ENCODE peak calls at places on chromosomes 4 and X, in eight cellular contexts. One of them, this sample, is unnamed.

GRCh38 chrX:140163376-140164159 is 198.2 kb upstream of the CXorf66 start:
- DNase-seq in HS-27A: no peak
- DNase-seq in mesendoderm: no peak
- DNase-seq in activated effector memory CD4-positive, alpha-beta T cell treated with anti-CD3 and anti-CD28 coated beads, Interleukin-2, amount 50 U/mL, for 16 hours: no peak
- DNase-seq in activated T-cell treated with anti-CD3 and anti-CD28 coated beads for 24 hours: no peak
- DNase-seq in CD8-positive, alpha-beta T cell: no peak
- DNase-seq in stimulated activated CD8-positive, alpha-beta memory T cell treated with anti-CD3 and anti-CD28 coated beads, Interleukin-15, amount 100 ng/mL, for 24 hours: no peak
- DNase-seq in NCI-H748 treated with DMSO at 0.1 percent for 48 hours: no peak
- DNase-seq in this sample: no peak

GRCh38 chr4:183722738-183723560 is 63.9 kb downstream of the TRAPPC11 start:
- DNase-seq in HS-27A: no peak
- DNase-seq in mesendoderm: peak; percentile 65
- DNase-seq in activated effector memory CD4-positive, alpha-beta T cell treated with anti-CD3 and anti-CD28 coated beads, Interleukin-2, amount 50 U/mL, for 16 hours: peak; percentile 81
- DNase-seq in activated T-cell treated with anti-CD3 and anti-CD28 coated beads for 24 hours: peak; percentile 20
- DNase-seq in CD8-positive, alpha-beta T cell: peak; percentile 55
- DNase-seq in stimulated activated CD8-positive, alpha-beta memory T cell treated with anti-CD3 and anti-CD28 coated beads, Interleukin-15, amount 100 ng/mL, for 24 hours: no peak
- DNase-seq in NCI-H748 treated with DMSO at 0.1 percent for 48 hours: peak; percentile 63
- DNase-seq in this sample: peak; percentile 8

GRCh38 chr4:143819029-143819428 is 86.3 kb downstream of the GYPE start:
- DNase-seq in HS-27A: no peak
- DNase-seq in mesendoderm: no peak
- DNase-seq in activated effector memory CD4-positive, alpha-beta T cell treated with anti-CD3 and anti-CD28 coated beads, Interleukin-2, amount 50 U/mL, for 16 hours: no peak
- DNase-seq in activated T-cell treated with anti-CD3 and anti-CD28 coated beads for 24 hours: no peak
- DNase-seq in CD8-positive, alpha-beta T cell: no peak
- DNase-seq in stimulated activated CD8-positive, alpha-beta memory T cell treated with anti-CD3 and anti-CD28 coated beads, Interleukin-15, amount 100 ng/mL, for 24 hours: no peak
- DNase-seq in NCI-H748 treated with DMSO at 0.1 percent for 48 hours: no peak
- DNase-seq in this sample: no peak

GRCh38 chr4:56466910-56467283 is 520 bp upstream of the SRP72 start:
- DNase-seq in HS-27A: no peak
- DNase-seq in mesendoderm: no peak
- DNase-seq in activated effector memory CD4-positive, alpha-beta T cell treated with anti-CD3 and anti-CD28 coated beads, Interleukin-2, amount 50 U/mL, for 16 hours: no peak
- DNase-seq in activated T-cell treated with anti-CD3 and anti-CD28 coated beads for 24 hours: no peak
- DNase-seq in CD8-positive, alpha-beta T cell: no peak
- DNase-seq in stimulated activated CD8-positive, alpha-beta memory T cell treated with anti-CD3 and anti-CD28 coated beads, Interleukin-15, amount 100 ng/mL, for 24 hours: no peak
- DNase-seq in NCI-H748 treated with DMSO at 0.1 percent for 48 hours: no peak
- DNase-seq in this sample: no peak

GRCh38 chr4:139959398-139959797 is 194.6 kb downstream of the MAML3 start:
- DNase-seq in HS-27A: no peak
- DNase-seq in mesendoderm: no peak
- DNase-seq in activated effector memory CD4-positive, alpha-beta T cell treated with anti-CD3 and anti-CD28 coated beads, Interleukin-2, amount 50 U/mL, for 16 hours: no peak
- DNase-seq in activated T-cell treated with anti-CD3 and anti-CD28 coated beads for 24 hours: no peak
- DNase-seq in CD8-positive, alpha-beta T cell: no peak
- DNase-seq in stimulated activated CD8-positive, alpha-beta memory T cell treated with anti-CD3 and anti-CD28 coated beads, Interleukin-15, amount 100 ng/mL, for 24 hours: no peak
- DNase-seq in NCI-H748 treated with DMSO at 0.1 percent for 48 hours: no peak
- DNase-seq in this sample: no peak

GRCh38 chr4:102823897-102824296 is 3.5 kb downstream of the UBE2D3 start:
- DNase-seq in HS-27A: no peak
- DNase-seq in mesendoderm: no peak
- DNase-seq in activated effector memory CD4-positive, alpha-beta T cell treated with anti-CD3 and anti-CD28 coated beads, Interleukin-2, amount 50 U/mL, for 16 hours: no peak
- DNase-seq in activated T-cell treated with anti-CD3 and anti-CD28 coated beads for 24 hours: no peak
- DNase-seq in CD8-positive, alpha-beta T cell: no peak
- DNase-seq in stimulated activated CD8-positive, alpha-beta memory T cell treated with anti-CD3 and anti-CD28 coated beads, Interleukin-15, amount 100 ng/mL, for 24 hours: no peak
- DNase-seq in NCI-H748 treated with DMSO at 0.1 percent for 48 hours: no peak
- DNase-seq in this sample: no peak

GRCh38 chr4:78065514-78066192 is 8.5 kb downstream of the FRAS1 start:
- DNase-seq in HS-27A: no peak
- DNase-seq in mesendoderm: no peak
- DNase-seq in activated effector memory CD4-positive, alpha-beta T cell treated with anti-CD3 and anti-CD28 coated beads, Interleukin-2, amount 50 U/mL, for 16 hours: no peak
- DNase-seq in activated T-cell treated with anti-CD3 and anti-CD28 coated beads for 24 hours: no peak
- DNase-seq in CD8-positive, alpha-beta T cell: no peak
- DNase-seq in stimulated activated CD8-positive, alpha-beta memory T cell treated with anti-CD3 and anti-CD28 coated beads, Interleukin-15, amount 100 ng/mL, for 24 hours: no peak
- DNase-seq in NCI-H748 treated with DMSO at 0.1 percent for 48 hours: peak; percentile 82
- DNase-seq in this sample: no peak

GRCh38 chrX:68997911-68998310 is 167.3 kb downstream of the PJA1 start:
- DNase-seq in HS-27A: no peak
- DNase-seq in mesendoderm: no peak
- DNase-seq in activated effector memory CD4-positive, alpha-beta T cell treated with anti-CD3 and anti-CD28 coated beads, Interleukin-2, amount 50 U/mL, for 16 hours: no peak
- DNase-seq in activated T-cell treated with anti-CD3 and anti-CD28 coated beads for 24 hours: no peak
- DNase-seq in CD8-positive, alpha-beta T cell: no peak
- DNase-seq in stimulated activated CD8-positive, alpha-beta memory T cell treated with anti-CD3 and anti-CD28 coated beads, Interleukin-15, amount 100 ng/mL, for 24 hours: no peak
- DNase-seq in NCI-H748 treated with DMSO at 0.1 percent for 48 hours: no peak
- DNase-seq in this sample: no peak

GRCh38 chr4:107304699-107305286 is 268.7 kb upstream of the DKK2 start:
- DNase-seq in HS-27A: no peak
- DNase-seq in mesendoderm: no peak
- DNase-seq in activated effector memory CD4-positive, alpha-beta T cell treated with anti-CD3 and anti-CD28 coated beads, Interleukin-2, amount 50 U/mL, for 16 hours: no peak
- DNase-seq in activated T-cell treated with anti-CD3 and anti-CD28 coated beads for 24 hours: no peak
- DNase-seq in CD8-positive, alpha-beta T cell: no peak
- DNase-seq in stimulated activated CD8-positive, alpha-beta memory T cell treated with anti-CD3 and anti-CD28 coated beads, Interleukin-15, amount 100 ng/mL, for 24 hours: no peak
- DNase-seq in NCI-H748 treated with DMSO at 0.1 percent for 48 hours: no peak
- DNase-seq in this sample: no peak

GRCh38 chrX:130699618-130700017 is 203.4 kb downstream of the ENOX2 start:
- DNase-seq in HS-27A: no peak
- DNase-seq in mesendoderm: no peak
- DNase-seq in activated effector memory CD4-positive, alpha-beta T cell treated with anti-CD3 and anti-CD28 coated beads, Interleukin-2, amount 50 U/mL, for 16 hours: no peak
- DNase-seq in activated T-cell treated with anti-CD3 and anti-CD28 coated beads for 24 hours: no peak
- DNase-seq in CD8-positive, alpha-beta T cell: no peak
- DNase-seq in stimulated activated CD8-positive, alpha-beta memory T cell treated with anti-CD3 and anti-CD28 coated beads, Interleukin-15, amount 100 ng/mL, for 24 hours: no peak
- DNase-seq in NCI-H748 treated with DMSO at 0.1 percent for 48 hours: no peak
- DNase-seq in this sample: no peak

This sample was measured in effector CD4-positive, alpha-beta T cell.